ENCODE peak calls at places on chromosomes 2 and 18, in five cellular contexts. J, U, I, A and F are unnamed samples.

GRCh38 chr2:179837408-179837807 is 24.0 kb downstream of the ZNF385B start:
- DNase-seq in J (no peak), U (no peak), I (no peak), A (no peak), F (no peak)

GRCh38 chr2:79721966-79722365 is 209.1 kb downstream of the CTNNA2 start:
- DNase-seq in J (no peak), U (no peak), I (no peak), A (no peak), F (no peak)

GRCh38 chr2:26521054-26521912 is 43.4 kb upstream of the OTOF start:
- DNase-seq in J (peak; percentile 16), U (no peak), I (peak; percentile 65), A (peak; percentile 26), F (no peak)

GRCh38 chr18:45571161-45571560 is 44.1 kb upstream of the SLC14A2 start:
- DNase-seq in J (no peak), U (no peak), I (no peak), A (no peak), F (no peak)

GRCh38 chr2:17166506-17166905 is 351.7 kb downstream of the RAD51AP2 start:
- DNase-seq in J (no peak), U (no peak), I (peak; percentile 25), A (no peak), F (no peak)

GRCh38 chr18:77106331-77106730 is 26.3 kb downstream of the MBP start:
- DNase-seq in J (peak; percentile 77), U (no peak), I (no peak), A (no peak), F (no peak)

GRCh38 chr18:78640596-78640995 is 339.0 kb upstream of the SALL3 start:
- DNase-seq in J (no peak), U (no peak), I (no peak), A (no peak), F (no peak)

GRCh38 chr18:48306838-48307237 is 102.3 kb downstream of the ZBTB7C start:
- DNase-seq in J (no peak), U (no peak), I (no peak), A (no peak), F (no peak)

GRCh38 chr2:20095469-20095868 is 44.0 kb upstream of the LAPTM4A start:
- DNase-seq in J (no peak), U (no peak), I (no peak), A (no peak), F (no peak)

GRCh38 chr2:27075219-27075871 is 3.1 kb upstream of the EMILIN1 start:
- DNase-seq in J (no peak), U (no peak), I (peak; percentile 80), A (peak; percentile 76), F (no peak)

GRCh38 chr18:79952996-79953559 is 1.6 kb upstream of the SLC66A2 start:
- DNase-seq in J (no peak), U (no peak), I (no peak), A (no peak), F (no peak)

GRCh38 chr18:65990944-65991708 is 240.3 kb downstream of the CDH7 start:
- DNase-seq in J (no peak), U (no peak), I (no peak), A (no peak), F (no peak)

GRCh38 chr2:217291259-217291658 is 431.4 kb upstream of the TNP1 start:
- DNase-seq in J (no peak), U (no peak), I (no peak), A (no peak), F (no peak)

GRCh38 chr18:74724186-74724585 is 126.5 kb downstream of the ZNF407 start:
- DNase-seq in J (no peak), U (peak; percentile 27), I (no peak), A (no peak), F (no peak)

GRCh38 chr2:44663471-44664073 is 277.9 kb upstream of the SIX3 start:
- DNase-seq in J (no peak), U (no peak), I (no peak), A (no peak), F (no peak)

GRCh38 chr2:172231508-172231907 is 128.8 kb upstream of the DLX2 start:
- DNase-seq in J (no peak), U (no peak), I (no peak), A (no peak), F (no peak)

GRCh38 chr18:75208055-75208835 is 694 bp downstream of the PTGR3 start:
- DNase-seq in J (peak; percentile 84), U (no peak), I (peak; percentile 21), A (peak; percentile 67), F (peak; percentile 46)

GRCh38 chr2:57888463-57888862 is 158.1 kb upstream of the VRK2 start:
- DNase-seq in J (no peak), U (no peak), I (no peak), A (no peak), F (no peak)

GRCh38 chr2:6359964-6360363 is 505.7 kb downstream of the CMPK2 start:
- DNase-seq in J (no peak), U (no peak), I (no peak), A (no peak), F (no peak)

GRCh38 chr2:159684796-159685195 is 27.5 kb upstream of the MARCHF7 start:
- DNase-seq in J (no peak), U (peak; percentile 13), I (no peak), A (no peak), F (peak; percentile 7)

GRCh38 chr18:13913205-13913604 is 2.1 kb downstream of the MC2R start:
- DNase-seq in J (no peak), U (no peak), I (no peak), A (no peak), F (no peak)

GRCh38 chr2:173763641-173764040 is 201.5 kb downstream of the SP3 start:
- DNase-seq in J (no peak), U (no peak), I (no peak), A (no peak), F (no peak)

GRCh38 chr2:12127639-12128038 is 381.2 kb downstream of the LPIN1 start:
- DNase-seq in J (no peak), U (no peak), I (peak; percentile 31), A (no peak), F (no peak)

GRCh38 chr2:167785606-167786005 is 461.8 kb downstream of the STK39 start:
- DNase-seq in J (no peak), U (no peak), I (no peak), A (no peak), F (no peak)

GRCh38 chr18:48300463-48300961 is 108.7 kb downstream of the ZBTB7C start:
- DNase-seq in J (peak; percentile 60), U (no peak), I (peak; percentile 16), A (peak; percentile 63), F (no peak)

GRCh38 chr18:44798433-44799048 is 117.9 kb downstream of the SETBP1 start:
- DNase-seq in J (no peak), U (no peak), I (peak; percentile 3), A (no peak), F (no peak)

GRCh38 chr2:239802101-239802649 is 223.0 kb downstream of the NDUFA10 start:
- DNase-seq in J (peak; percentile 30), U (no peak), I (no peak), A (no peak), F (no peak)

GRCh38 chr18:41075212-41075611 is 879.8 kb upstream of the PIK3C3 start:
- DNase-seq in J (no peak), U (peak; percentile 79), I (no peak), A (no peak), F (no peak)

GRCh38 chr2:150860301-150860700 is 372.8 kb upstream of the RND3 start:
- DNase-seq in J (no peak), U (no peak), I (no peak), A (no peak), F (no peak)